ENCODE peak calls at places on chromosomes 2 and 18, in four cellular contexts. E is NCI-H1694 treated with DMSO at 0.1 percent for 48 hours, W is NCI-H345, Q is GM23338. D is an unnamed sample.

GRCh38 chr18:3472681-3473544 is 22.9 kb downstream of the TGIF1 start:
- DNase-seq in W (no peak), Q (no peak), E (no peak), D (no peak)

GRCh38 chr2:109638807-109639206 is 24.6 kb downstream of the SOWAHC start:
- DNase-seq in E (peak), W (peak), Q (no peak), D (no peak)

GRCh38 chr2:201006704-201007103 is 43.2 kb upstream of the ORC2 start:
- DNase-seq in Q (no peak), W (no peak), E (no peak), D (no peak)

GRCh38 chr2:178513876-178514275 is 33.6 kb downstream of the PLEKHA3 start:
- DNase-seq in W (no peak), Q (no peak), E (no peak), D (no peak)

GRCh38 chr2:30948120-30948519 is 140.9 kb upstream of the CAPN13 start:
- DNase-seq in E (no peak), Q (no peak), W (no peak), D (no peak)

GRCh38 chr18:70421471-70421870 is 132.6 kb downstream of the SOCS6 start:
- DNase-seq in W (no peak), E (no peak), Q (no peak), D (no peak)

GRCh38 chr2:107062599-107063196 is 176.7 kb upstream of the ST6GAL2 start:
- DNase-seq in E (no peak), W (peak), Q (peak), D (no peak)

GRCh38 chr2:138708682-138709241 is 71.4 kb downstream of the NXPH2 start:
- DNase-seq in E (peak), Q (peak), W (peak), D (no peak)

GRCh38 chr18:24539866-24540604 is 79.6 kb downstream of the HRH4 start:
- DNase-seq in E (no peak), W (no peak), Q (no peak), D (no peak)

GRCh38 chr18:46427216-46427995 is 229.6 kb downstream of the LOXHD1 start:
- DNase-seq in W (no peak), Q (no peak), E (no peak), D (no peak)

GRCh38 chr2:41895334-41895664 is 152.5 kb upstream of the PKDCC start:
- DNase-seq in W (no peak), E (no peak), Q (no peak), D (no peak)